ENCODE peak calls at places on chromosomes 13 and 19, in six cellular contexts. One of them, this sample, is unnamed.

GRCh38 chr19:55145241-55145640 is 3.8 kb downstream of the TNNT1 start:
- DNase-seq in K562: no peak
- DNase-seq in A549: no peak
- DNase-seq in WTC11: no peak
- DNase-seq in H1: no peak
- DNase-seq in HepG2: no peak
- DNase-seq in this sample: no peak

GRCh38 chr19:55699221-55699620 is 24.2 kb downstream of the EPN1 start:
- DNase-seq in K562: no peak
- DNase-seq in A549: no peak
- DNase-seq in WTC11: no peak
- DNase-seq in H1: no peak
- DNase-seq in HepG2: no peak
- DNase-seq in this sample: no peak

GRCh38 chr19:30817965-30818364 is 445.8 kb downstream of the ZNF536 start:
- DNase-seq in K562: no peak
- DNase-seq in A549: no peak
- DNase-seq in WTC11: no peak
- DNase-seq in H1: no peak
- DNase-seq in HepG2: peak
- DNase-seq in this sample: no peak

GRCh38 chr19:19677579-19677978 is 8.9 kb downstream of the ZNF101 start:
- DNase-seq in K562: no peak
- DNase-seq in A549: no peak
- DNase-seq in WTC11: no peak
- DNase-seq in H1: no peak
- DNase-seq in HepG2: no peak
- DNase-seq in this sample: no peak

GRCh38 chr13:110269509-110270185 is 37.3 kb downstream of the COL4A1 start:
- DNase-seq in K562: no peak
- DNase-seq in A549: no peak
- DNase-seq in WTC11: no peak
- DNase-seq in H1: no peak
- DNase-seq in HepG2: no peak
- DNase-seq in this sample: no peak

GRCh38 chr19:13633109-13633508 is 126.8 kb upstream of the CACNA1A start:
- DNase-seq in K562: no peak
- DNase-seq in A549: no peak
- DNase-seq in WTC11: no peak
- DNase-seq in H1: no peak
- DNase-seq in HepG2: peak
- DNase-seq in this sample: peak

GRCh38 chr19:33441277-33441699 is 67.8 kb downstream of the CEBPG start:
- DNase-seq in K562: no peak
- DNase-seq in A549: no peak
- DNase-seq in WTC11: no peak
- DNase-seq in H1: no peak
- DNase-seq in HepG2: no peak
- DNase-seq in this sample: no peak

GRCh38 chr19:23409392-23410048 is 14.2 kb upstream of the ZNF91 start:
- DNase-seq in K562: no peak
- DNase-seq in A549: no peak
- DNase-seq in WTC11: no peak
- DNase-seq in H1: no peak
- DNase-seq in HepG2: no peak
- DNase-seq in this sample: no peak

GRCh38 chr19:10419646-10420443 is 493 bp upstream of the PDE4A start:
- DNase-seq in K562: peak
- DNase-seq in A549: peak
- DNase-seq in WTC11: peak
- DNase-seq in H1: peak
- DNase-seq in HepG2: no peak
- DNase-seq in this sample: no peak

GRCh38 chr19:10587839-10588150 is 683 bp upstream of the AP1M2 start:
- DNase-seq in K562: no peak
- DNase-seq in A549: no peak
- DNase-seq in WTC11: no peak
- DNase-seq in H1: no peak
- DNase-seq in HepG2: no peak
- DNase-seq in this sample: no peak

GRCh38 chr13:99033814-99034213 is 56.0 kb upstream of the DOCK9 start:
- DNase-seq in K562: no peak
- DNase-seq in A549: peak
- DNase-seq in WTC11: no peak
- DNase-seq in H1: no peak
- DNase-seq in HepG2: peak
- DNase-seq in this sample: peak

GRCh38 chr13:97945342-97945741 is 8.1 kb upstream of the IPO5 start:
- DNase-seq in K562: no peak
- DNase-seq in A549: no peak
- DNase-seq in WTC11: no peak
- DNase-seq in H1: no peak
- DNase-seq in HepG2: no peak
- DNase-seq in this sample: no peak

GRCh38 chr19:4803736-4804695 is 12.5 kb downstream of the FEM1A start:
- DNase-seq in K562: peak
- DNase-seq in A549: peak
- DNase-seq in WTC11: peak
- DNase-seq in H1: peak
- DNase-seq in HepG2: peak
- DNase-seq in this sample: peak

GRCh38 chr19:55485439-55486011 is 537 bp downstream of the NAT14 start:
- DNase-seq in K562: no peak
- DNase-seq in A549: no peak
- DNase-seq in WTC11: no peak
- DNase-seq in H1: no peak
- DNase-seq in HepG2: no peak
- DNase-seq in this sample: no peak

GRCh38 chr13:77028202-77028601 is 1.2 kb upstream of the FBXL3 start:
- DNase-seq in K562: no peak
- DNase-seq in A549: no peak
- DNase-seq in WTC11: no peak
- DNase-seq in H1: no peak
- DNase-seq in HepG2: no peak
- DNase-seq in this sample: peak

GRCh38 chr13:111247552-111247951 is 72.9 kb upstream of the TEX29 start:
- DNase-seq in K562: no peak
- DNase-seq in A549: no peak
- DNase-seq in WTC11: no peak
- DNase-seq in H1: no peak
- DNase-seq in HepG2: peak
- DNase-seq in this sample: no peak

GRCh38 chr19:58338825-58339558 is 12.2 kb downstream of the ZSCAN22 start:
- DNase-seq in K562: peak
- DNase-seq in A549: no peak
- DNase-seq in WTC11: peak
- DNase-seq in H1: no peak
- DNase-seq in HepG2: no peak
- DNase-seq in this sample: no peak

GRCh38 chr19:43525836-43526771 is 897 bp downstream of the ETHE1 start:
- DNase-seq in K562: no peak
- DNase-seq in A549: no peak
- DNase-seq in WTC11: peak
- DNase-seq in H1: no peak
- DNase-seq in HepG2: no peak
- DNase-seq in this sample: peak

GRCh38 chr13:113378825-113379224 is 14.9 kb upstream of the GRTP1 start:
- DNase-seq in K562: no peak
- DNase-seq in A549: no peak
- DNase-seq in WTC11: no peak
- DNase-seq in H1: no peak
- DNase-seq in HepG2: no peak
- DNase-seq in this sample: no peak

GRCh38 chr19:19324059-19324755 is 3.6 kb downstream of the MAU2 start:
- DNase-seq in K562: no peak
- DNase-seq in A549: no peak
- DNase-seq in WTC11: no peak
- DNase-seq in H1: no peak
- DNase-seq in HepG2: no peak
- DNase-seq in this sample: no peak

GRCh38 chr13:102291587-102292218 is 110.1 kb downstream of the FGF14 start:
- DNase-seq in K562: no peak
- DNase-seq in A549: no peak
- DNase-seq in WTC11: no peak
- DNase-seq in H1: no peak
- DNase-seq in HepG2: no peak
- DNase-seq in this sample: no peak

GRCh38 chr19:48136547-48136946 is 25.9 kb upstream of the PLA2G4C start:
- DNase-seq in K562: no peak
- DNase-seq in A549: no peak
- DNase-seq in WTC11: no peak
- DNase-seq in H1: no peak
- DNase-seq in HepG2: no peak
- DNase-seq in this sample: no peak

GRCh38 chr19:46861691-46862503 is 1.1 kb downstream of the ARHGAP35 start:
- DNase-seq in K562: no peak
- DNase-seq in A549: no peak
- DNase-seq in WTC11: peak
- DNase-seq in H1: no peak
- DNase-seq in HepG2: no peak
- DNase-seq in this sample: peak

GRCh38 chr13:51768378-51768921 is 35.5 kb downstream of the DHRS12 start:
- DNase-seq in K562: no peak
- DNase-seq in A549: no peak
- DNase-seq in WTC11: peak
- DNase-seq in H1: no peak
- DNase-seq in HepG2: no peak
- DNase-seq in this sample: no peak

GRCh38 chr13:113926951-113927660 is 46.8 kb downstream of the C13orf46 start:
- DNase-seq in K562: no peak
- DNase-seq in A549: no peak
- DNase-seq in WTC11: peak
- DNase-seq in H1: no peak
- DNase-seq in HepG2: no peak
- DNase-seq in this sample: no peak

GRCh38 chr13:26985285-26985878 is 186.2 kb downstream of the USP12 start:
- DNase-seq in K562: peak
- DNase-seq in A549: peak
- DNase-seq in WTC11: peak
- DNase-seq in H1: no peak
- DNase-seq in HepG2: peak
- DNase-seq in this sample: peak

GRCh38 chr13:49859568-49859967 is 67.1 kb upstream of the KPNA3 start:
- DNase-seq in K562: no peak
- DNase-seq in A549: peak
- DNase-seq in WTC11: no peak
- DNase-seq in H1: no peak
- DNase-seq in HepG2: peak
- DNase-seq in this sample: no peak

GRCh38 chr13:106612688-106613087 is 44.8 kb upstream of the ARGLU1 start:
- DNase-seq in K562: no peak
- DNase-seq in A549: no peak
- DNase-seq in WTC11: no peak
- DNase-seq in H1: no peak
- DNase-seq in HepG2: no peak
- DNase-seq in this sample: no peak

GRCh38 chr13:106616729-106617128 is 48.8 kb upstream of the ARGLU1 start:
- DNase-seq in K562: no peak
- DNase-seq in A549: no peak
- DNase-seq in WTC11: no peak
- DNase-seq in H1: no peak
- DNase-seq in HepG2: no peak
- DNase-seq in this sample: no peak

GRCh38 chr13:106619688-106620555 is 52.0 kb upstream of the ARGLU1 start:
- DNase-seq in K562: peak
- DNase-seq in A549: peak
- DNase-seq in WTC11: peak
- DNase-seq in H1: peak
- DNase-seq in HepG2: peak
- DNase-seq in this sample: peak

GRCh38 chr13:106621833-106622232 is 53.9 kb upstream of the ARGLU1 start:
- DNase-seq in K562: no peak
- DNase-seq in A549: no peak
- DNase-seq in WTC11: no peak
- DNase-seq in H1: no peak
- DNase-seq in HepG2: no peak
- DNase-seq in this sample: no peak

GRCh38 chr13:106617561-106617960 is 49.6 kb upstream of the ARGLU1 start:
- DNase-seq in K562: no peak
- DNase-seq in A549: no peak
- DNase-seq in WTC11: no peak
- DNase-seq in H1: peak
- DNase-seq in HepG2: no peak
- DNase-seq in this sample: peak
- TF ChIP-seq JUN in K562: no peak
- TF ChIP-seq JUN in A549: no peak
- TF ChIP-seq JUN in WTC11: no peak
- TF ChIP-seq JUN in H1: no peak
- TF ChIP-seq JUN in HepG2: no peak
- TF ChIP-seq JUN in this sample: peak

GRCh38 chr19:1466461-1467227 is 12.4 kb downstream of the C19orf25 start:
- DNase-seq in K562: no peak
- DNase-seq in A549: no peak
- DNase-seq in WTC11: peak
- DNase-seq in H1: no peak
- DNase-seq in HepG2: no peak
- DNase-seq in this sample: no peak
- TF ChIP-seq JUN in K562: no peak
- TF ChIP-seq JUN in A549: no peak
- TF ChIP-seq JUN in WTC11: no peak
- TF ChIP-seq JUN in H1: no peak
- TF ChIP-seq JUN in HepG2: no peak
- TF ChIP-seq JUN in this sample: no peak

DNA sequence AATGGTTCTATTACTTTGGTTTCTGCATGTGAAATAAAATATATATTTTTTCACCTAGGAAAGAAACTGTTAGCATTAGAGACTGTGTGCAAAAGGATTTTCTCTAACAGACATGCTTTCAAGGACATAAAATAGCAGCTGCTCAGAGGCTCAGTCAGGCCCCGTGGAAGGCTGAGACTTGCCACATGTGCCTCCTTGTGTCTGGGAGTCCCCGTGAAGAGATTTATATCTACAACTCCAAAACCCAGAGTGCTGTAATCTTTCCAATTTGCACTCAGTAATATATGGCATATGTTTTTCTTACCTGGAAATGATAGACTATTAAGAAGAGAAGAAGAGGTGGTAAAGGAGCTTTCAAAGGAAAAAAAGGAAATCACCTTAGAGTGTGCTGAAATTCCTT is 371.6 kb upstream of the OBI1 start:
- DNase-seq in K562: no peak
- DNase-seq in A549: no peak
- DNase-seq in WTC11: no peak
- DNase-seq in H1: no peak
- DNase-seq in HepG2: no peak
- DNase-seq in this sample: no peak
- TF ChIP-seq JUN in K562: no peak
- TF ChIP-seq JUN in A549: no peak
- TF ChIP-seq JUN in WTC11: no peak
- TF ChIP-seq JUN in H1: no peak
- TF ChIP-seq JUN in HepG2: no peak
- TF ChIP-seq JUN in this sample: no peak

GRCh38 chr19:6480843-6481415 is 658 bp downstream of the DENND1C start:
- DNase-seq in K562: no peak
- DNase-seq in A549: no peak
- DNase-seq in WTC11: no peak
- DNase-seq in H1: no peak
- DNase-seq in HepG2: no peak
- DNase-seq in this sample: no peak
- TF ChIP-seq JUN in K562: no peak
- TF ChIP-seq JUN in A549: no peak
- TF ChIP-seq JUN in WTC11: no peak
- TF ChIP-seq JUN in H1: no peak
- TF ChIP-seq JUN in HepG2: no peak
- TF ChIP-seq JUN in this sample: no peak